ENCODE peak calls at places on chromosomes 1 and 21, in four cellular contexts. One of them, this sample, is unnamed.
A peak's percentile ranks its signal among the peaks of the same experiment; 100 is the strongest.

GRCh38 chr1:27144349-27144748 is 10.6 kb downstream of the SLC9A1 start:
- DNase-seq in HepG2: no peak
- DNase-seq in K562: no peak
- DNase-seq in A549: no peak
- DNase-seq in this sample: no peak

GRCh38 chr1:228697209-228698016 is 37.9 kb upstream of the RHOU start:
- DNase-seq in HepG2: peak; percentile 60
- DNase-seq in K562: no peak
- DNase-seq in A549: no peak
- DNase-seq in this sample: no peak

GRCh38 chr1:28112388-28113311 is 24.2 kb upstream of the EYA3 start:
- DNase-seq in HepG2: peak; percentile 46
- DNase-seq in K562: peak; percentile 66
- DNase-seq in A549: no peak
- DNase-seq in this sample: peak; percentile 21

GRCh38 chr1:113930499-113931161 is 1.5 kb downstream of the HIPK1 start:
- DNase-seq in HepG2: peak; percentile 20
- DNase-seq in A549: peak; percentile 21
- DNase-seq in K562: peak; percentile 25
- DNase-seq in this sample: no peak

GRCh38 chr1:58993403-58993802 is 209.6 kb upstream of the JUN start:
- DNase-seq in K562: no peak
- DNase-seq in A549: no peak
- DNase-seq in HepG2: no peak
- DNase-seq in this sample: no peak

GRCh38 chr1:57843760-57844159 is 419.9 kb upstream of the DAB1 start:
- DNase-seq in HepG2: no peak
- DNase-seq in A549: no peak
- DNase-seq in K562: no peak
- DNase-seq in this sample: no peak

GRCh38 chr1:201421041-201421440 is 489 bp downstream of the TNNI1 start:
- DNase-seq in A549: no peak
- DNase-seq in K562: no peak
- DNase-seq in HepG2: no peak
- DNase-seq in this sample: no peak

GRCh38 chr1:106768077-106768476 is 288.4 kb upstream of the PRMT6 start:
- DNase-seq in A549: no peak
- DNase-seq in HepG2: no peak
- DNase-seq in K562: no peak
- DNase-seq in this sample: no peak

GRCh38 chr21:28480091-28480869 is 512.4 kb downstream of the LTN1 start:
- DNase-seq in HepG2: no peak
- DNase-seq in K562: no peak
- DNase-seq in A549: no peak
- DNase-seq in this sample: no peak

GRCh38 chr1:44721521-44722361 is 9.2 kb downstream of the RNU5D-1 start:
- DNase-seq in K562: peak; percentile 91
- DNase-seq in HepG2: peak; percentile 95
- DNase-seq in A549: peak; percentile 93
- DNase-seq in this sample: no peak

GRCh38 chr1:232627645-232628334 is 2.1 kb downstream of the SIPA1L2 start:
- DNase-seq in HepG2: no peak
- DNase-seq in K562: peak; percentile 35
- DNase-seq in A549: peak; percentile 64
- DNase-seq in this sample: no peak

GRCh38 chr1:227316456-227316855 is 1.8 kb downstream of the CDC42BPA start:
- DNase-seq in K562: no peak
- DNase-seq in A549: no peak
- DNase-seq in HepG2: no peak
- DNase-seq in this sample: no peak

GRCh38 chr1:6273380-6273891 is 12.5 kb upstream of the GPR153 start:
- DNase-seq in HepG2: no peak
- DNase-seq in A549: no peak
- DNase-seq in K562: peak; percentile 42
- DNase-seq in this sample: no peak

GRCh38 chr1:231653611-231654010 is 27.0 kb downstream of the DISC1 start:
- DNase-seq in A549: no peak
- DNase-seq in HepG2: no peak
- DNase-seq in K562: no peak
- DNase-seq in this sample: no peak

GRCh38 chr1:205543351-205544305 is 39.2 kb downstream of the CDK18 start:
- DNase-seq in HepG2: peak; percentile 62
- DNase-seq in K562: peak; percentile 56
- DNase-seq in A549: no peak
- DNase-seq in this sample: peak; percentile 71

GRCh38 chr1:66354311-66354922 is 179.5 kb upstream of the SGIP1 start:
- DNase-seq in K562: no peak
- DNase-seq in HepG2: no peak
- DNase-seq in A549: no peak
- DNase-seq in this sample: no peak

GRCh38 chr1:21295059-21295401 is 4.8 kb upstream of the ECE1 start:
- DNase-seq in K562: no peak
- DNase-seq in A549: no peak
- DNase-seq in HepG2: no peak
- DNase-seq in this sample: no peak

GRCh38 chr1:36134805-36135339 is 9.8 kb upstream of the COL8A2 start:
- DNase-seq in K562: peak; percentile 88
- DNase-seq in A549: peak; percentile 68
- DNase-seq in HepG2: peak; percentile 52
- DNase-seq in this sample: peak; percentile 81

GRCh38 chr1:197776348-197777082 is 1.2 kb upstream of the DENND1B start:
- DNase-seq in A549: no peak
- DNase-seq in K562: no peak
- DNase-seq in HepG2: no peak
- DNase-seq in this sample: no peak

DNA sequence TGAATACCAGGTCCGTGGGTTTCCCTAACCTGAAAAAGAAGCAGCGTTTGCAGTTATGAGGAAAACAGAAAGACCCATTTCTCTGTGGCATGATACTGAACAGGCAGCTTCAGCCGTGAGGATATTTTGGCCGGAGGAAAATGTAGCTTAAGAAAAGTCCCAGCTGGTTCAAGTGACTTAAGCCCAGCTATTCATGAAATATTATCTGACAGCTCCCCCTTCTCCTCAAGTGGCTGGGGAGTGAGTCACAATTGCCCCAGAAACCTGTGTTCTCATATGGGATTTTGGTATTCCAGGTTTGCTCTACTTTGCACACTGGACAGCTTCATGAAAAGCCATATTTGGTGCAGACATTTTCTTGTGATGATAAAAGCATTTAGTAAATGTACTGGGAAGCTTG is 47.8 kb downstream of the ROR1 start:
- DNase-seq in K562: no peak
- DNase-seq in A549: no peak
- DNase-seq in HepG2: no peak
- DNase-seq in this sample: no peak
- TF ChIP-seq HMGXB4 in K562: no peak
- TF ChIP-seq HMGXB4 in A549: no peak
- TF ChIP-seq HMGXB4 in HepG2: no peak
- TF ChIP-seq HMGXB4 in this sample: no peak

DNA sequence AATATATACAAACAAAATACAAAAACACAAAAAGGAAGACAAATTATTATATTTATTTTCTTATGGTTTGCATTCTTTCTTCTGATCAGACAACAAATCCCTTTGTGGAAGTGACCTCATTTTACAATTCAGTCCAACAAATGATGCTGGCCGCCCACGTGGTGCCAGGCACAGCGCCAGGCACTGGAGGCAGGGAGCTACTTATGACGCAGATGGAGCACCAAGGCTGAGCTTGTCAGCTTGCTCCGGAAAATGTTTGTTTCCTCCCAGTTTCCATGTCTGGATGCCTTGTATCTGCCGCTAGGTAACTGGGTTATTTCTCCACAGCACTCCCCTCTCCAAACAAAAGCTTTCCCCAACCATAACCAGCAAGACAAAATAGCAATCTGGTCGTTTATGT is 30.7 kb upstream of the CD34 start:
- DNase-seq in A549: no peak
- DNase-seq in K562: no peak
- DNase-seq in HepG2: no peak
- DNase-seq in this sample: no peak
- TF ChIP-seq JUN in A549: no peak
- TF ChIP-seq JUN in K562: no peak
- TF ChIP-seq JUN in HepG2: no peak
- TF ChIP-seq JUN in this sample: no peak

DNA sequence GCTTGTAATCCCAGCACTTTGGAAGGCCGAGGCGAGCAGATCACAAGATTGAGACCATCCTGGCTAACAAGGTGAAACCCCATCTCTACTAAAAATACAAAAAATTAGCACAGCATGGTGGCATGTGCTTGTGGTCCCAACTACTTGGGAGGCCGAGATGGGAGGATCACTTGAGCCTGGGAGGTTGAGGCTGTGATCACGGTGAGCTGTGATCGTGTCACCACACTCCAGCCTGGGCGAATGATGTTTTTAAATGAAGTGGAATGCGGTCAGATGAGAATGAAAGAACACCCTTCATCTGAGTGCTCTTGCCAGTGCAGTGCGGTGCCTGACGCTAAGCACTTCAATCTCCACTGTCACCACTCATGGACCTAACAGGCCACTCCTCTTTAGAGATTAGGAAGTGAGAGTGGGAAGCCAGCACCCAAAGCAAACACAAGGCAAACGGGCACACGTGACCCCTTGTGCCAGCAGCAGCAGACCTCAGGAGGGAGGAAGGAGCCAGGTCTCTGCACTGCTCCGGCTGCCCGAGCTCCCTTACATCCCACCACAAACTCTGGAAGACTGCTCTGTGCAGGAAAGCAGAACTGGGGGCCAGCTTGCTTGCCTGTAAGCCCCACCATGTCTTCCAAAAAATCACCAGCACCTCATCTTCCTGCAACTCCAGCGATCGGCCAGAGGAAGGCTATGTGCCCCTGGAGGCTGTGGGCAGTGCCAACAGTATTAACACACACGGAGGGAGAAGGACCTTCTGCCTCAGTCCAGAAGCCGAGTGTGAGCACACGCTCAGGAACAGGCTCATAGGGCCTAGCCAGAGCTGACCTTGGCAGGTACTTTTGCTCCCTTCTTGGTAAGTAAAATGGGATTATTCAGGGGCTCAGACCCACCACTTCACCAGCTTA is 9.7 kb downstream of the CTNNBIP1 start:
- DNase-seq in K562: no peak
- DNase-seq in A549: no peak
- DNase-seq in HepG2: peak; percentile 88
- DNase-seq in this sample: no peak
- TF ChIP-seq HMGXB4 in K562: no peak
- TF ChIP-seq HMGXB4 in A549: no peak
- TF ChIP-seq HMGXB4 in HepG2: no peak
- TF ChIP-seq HMGXB4 in this sample: no peak

DNA sequence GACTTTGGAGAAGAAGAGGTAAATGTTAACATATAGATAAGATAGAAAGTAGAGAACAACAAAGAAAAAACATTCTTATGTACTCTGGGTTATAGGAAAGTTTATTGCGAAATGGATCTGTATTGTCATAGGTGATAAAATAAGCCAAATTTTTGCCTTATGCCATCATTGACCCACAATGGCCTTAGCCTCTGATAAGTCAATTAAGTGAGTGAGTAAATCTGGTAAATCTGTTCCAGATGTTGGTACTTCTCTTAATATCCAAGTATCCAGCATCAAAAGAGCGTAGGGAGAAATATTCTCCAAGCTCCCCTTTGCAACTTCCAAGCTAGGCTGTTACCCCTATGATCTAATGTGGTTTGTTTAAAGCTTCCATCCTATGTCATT is 38.3 kb upstream of the CLCA4 start:
- DNase-seq in A549: no peak
- DNase-seq in HepG2: no peak
- DNase-seq in K562: no peak
- DNase-seq in this sample: no peak
- TF ChIP-seq JUN in A549: no peak
- TF ChIP-seq JUN in HepG2: no peak
- TF ChIP-seq JUN in K562: no peak
- TF ChIP-seq JUN in this sample: no peak

GRCh38 chr1:1132928-1133750 is 17.2 kb upstream of the C1orf159 start:
- DNase-seq in HepG2: no peak
- DNase-seq in K562: no peak
- DNase-seq in A549: no peak
- DNase-seq in this sample: no peak

GRCh38 chr1:1135339-1136111 is 19.6 kb upstream of the C1orf159 start:
- DNase-seq in HepG2: no peak
- DNase-seq in K562: peak; percentile 66
- DNase-seq in A549: no peak
- DNase-seq in this sample: no peak

GRCh38 chr1:1129309-1129708 is 13.4 kb upstream of the C1orf159 start:
- DNase-seq in A549: no peak
- DNase-seq in HepG2: no peak
- DNase-seq in K562: no peak
- DNase-seq in this sample: no peak

GRCh38 chr1:1134300-1134961 is 18.5 kb upstream of the C1orf159 start:
- DNase-seq in A549: no peak
- DNase-seq in HepG2: no peak
- DNase-seq in K562: no peak
- DNase-seq in this sample: no peak

GRCh38 chr1:1132042-1132927 is 16.4 kb upstream of the C1orf159 start:
- DNase-seq in A549: no peak
- DNase-seq in HepG2: no peak
- DNase-seq in K562: no peak
- DNase-seq in this sample: no peak
- TF ChIP-seq HMGXB4 in A549: no peak
- TF ChIP-seq HMGXB4 in HepG2: no peak
- TF ChIP-seq HMGXB4 in K562: no peak
- TF ChIP-seq HMGXB4 in this sample: no peak